ENCODE peak calls at places on chromosome 9, in six cellular contexts. U, T, M, L, P and D are unnamed samples.

GRCh38 chr9:115035872-115036612 is 81.9 kb downstream of the TNC start:
- DNase-seq in U (no peak), T (no peak), M (no peak), L (no peak), P (no peak), D (no peak)

GRCh38 chr9:33695299-33695698 is 100.1 kb upstream of the PRSS3 start:
- DNase-seq in U (no peak), T (no peak), M (no peak), L (peak; percentile 56), P (no peak), D (no peak)

GRCh38 chr9:129570450-129571297 is 50.2 kb downstream of the C9orf50 start:
- DNase-seq in U (no peak), T (peak; percentile 48), M (peak; percentile 19), L (no peak), P (peak; percentile 95), D (peak; percentile 70)

GRCh38 chr9:69745716-69746538 is 13.9 kb downstream of the PTAR1 start:
- DNase-seq in U (no peak), T (no peak), M (no peak), L (no peak), P (peak; percentile 53), D (peak; percentile 16)

GRCh38 chr9:134606951-134607733 is 34.5 kb upstream of the COL5A1 start:
- DNase-seq in U (no peak), T (no peak), M (no peak), L (no peak), P (no peak), D (no peak)

GRCh38 chr9:110116543-110116885 is 91.4 kb downstream of the C9orf152 start:
- DNase-seq in U (no peak), T (no peak), M (no peak), L (no peak), P (peak; percentile 74), D (no peak)

GRCh38 chr9:5953743-5954707 is 61.4 kb downstream of the RANBP6 start:
- DNase-seq in U (peak; percentile 24), T (no peak), M (no peak), L (no peak), P (peak; percentile 34), D (no peak)

GRCh38 chr9:6538666-6539071 is 106.9 kb downstream of the GLDC start:
- DNase-seq in U (no peak), T (no peak), M (no peak), L (no peak), P (no peak), D (no peak)

GRCh38 chr9:109010676-109011655 is 2.3 kb downstream of the CTNNAL1 start:
- DNase-seq in U (no peak), T (no peak), M (no peak), L (peak; percentile 4), P (peak; percentile 66), D (no peak)

GRCh38 chr9:13705356-13705755 is 425.9 kb upstream of the MPDZ start:
- DNase-seq in U (no peak), T (no peak), M (no peak), L (no peak), P (no peak), D (no peak)

GRCh38 chr9:14428781-14429230 is 114.9 kb upstream of the NFIB start:
- DNase-seq in U (peak; percentile 89), T (peak; percentile 77), M (peak; percentile 38), L (peak; percentile 85), P (peak; percentile 69), D (peak; percentile 76)

GRCh38 chr9:115900698-115901097 is 252.9 kb upstream of the PAPPA start:
- DNase-seq in U (no peak), T (no peak), M (no peak), L (no peak), P (no peak), D (no peak)

GRCh38 chr9:127991017-127991756 is 10.4 kb upstream of the EEIG1 start:
- DNase-seq in U (no peak), T (no peak), M (no peak), L (peak; percentile 83), P (peak; percentile 58), D (no peak)

GRCh38 chr9:124077915-124078572 is 66.5 kb downstream of the LHX2 start:
- DNase-seq in U (no peak), T (no peak), M (no peak), L (no peak), P (no peak), D (no peak)

GRCh38 chr9:105053209-105053652 is 125.3 kb upstream of the ABCA1 start:
- DNase-seq in U (no peak), T (no peak), M (no peak), L (no peak), P (peak; percentile 59), D (no peak)

GRCh38 chr9:6247266-6247665 is 31.7 kb downstream of the IL33 start:
- DNase-seq in U (no peak), T (no peak), M (no peak), L (no peak), P (no peak), D (no peak)

GRCh38 chr9:101536938-101537337 is 3.3 kb downstream of the RNF20 start:
- DNase-seq in U (peak; percentile 64), T (no peak), M (no peak), L (no peak), P (no peak), D (no peak)

GRCh38 chr9:121074370-121075250 is at the start of gene CNTRL:
- DNase-seq in U (peak; percentile 94), T (peak; percentile 91), M (peak; percentile 86), L (peak; percentile 93), P (peak; percentile 95), D (peak; percentile 86)

GRCh38 chr9:33676746-33677505 is 118.4 kb upstream of the PRSS3 start:
- DNase-seq in U (peak; percentile 67), T (peak; percentile 25), M (peak; percentile 71), L (peak; percentile 86), P (peak; percentile 60), D (peak; percentile 70)

GRCh38 chr9:94687451-94687850 is 39.0 kb upstream of the AOPEP start:
- DNase-seq in U (no peak), T (no peak), M (no peak), L (no peak), P (no peak), D (no peak)

GRCh38 chr9:88835038-88835466 is 156.2 kb upstream of the S1PR3 start:
- DNase-seq in U (no peak), T (no peak), M (no peak), L (no peak), P (no peak), D (no peak)

GRCh38 chr9:37531699-37532098 is 44.5 kb downstream of the FBXO10 start:
- DNase-seq in U (no peak), T (no peak), M (no peak), L (no peak), P (no peak), D (no peak)

GRCh38 chr9:126126807-126127206 is 199.8 kb upstream of the MVB12B start:
- DNase-seq in U (no peak), T (no peak), M (no peak), L (no peak), P (no peak), D (no peak)

GRCh38 chr9:68997676-68998075 is 16.2 kb downstream of the PRKACG start:
- DNase-seq in U (no peak), T (no peak), M (no peak), L (no peak), P (no peak), D (no peak)